ENCODE peak calls at places on chromosomes 1 and 21, in eight cellular contexts. R is CD8-positive, alpha-beta memory T cell; A is upper lobe of right lung; B is HCT116; H is Karpas-422; L is Panc1; Y is CD4-positive, CD25-positive, alpha-beta regulatory T cell; M is right cardiac atrium. C is an unnamed sample. For H3K4me1, the result is how much of the 10 kb centered on the place peaks cover.

GRCh38 chr1:245874942-245875580 is 632.0 kb downstream of the SMYD3 start:
- DNase-seq in R (no peak), H (no peak), Y (no peak), L (no peak), B (no peak), M (peak), A (peak), C (no peak)

GRCh38 chr1:151255381-151255780 is 847 bp downstream of the PSMD4 start:
- DNase-seq in R (no peak), H (peak), A (no peak), L (no peak), B (no peak), M (no peak), Y (no peak), C (peak)

GRCh38 chr1:220527279-220528048 is 472 bp upstream of the MARK1 start:
- DNase-seq in R (no peak), B (no peak), Y (no peak), H (no peak), M (peak), A (no peak), L (no peak), C (no peak)

GRCh38 chr1:86503477-86504129 is 34.9 kb downstream of the CLCA1 start:
- DNase-seq in L (no peak), Y (no peak), R (no peak), H (no peak), M (peak), B (no peak), A (peak), C (no peak)

GRCh38 chr1:78060857-78061563 is 15.2 kb downstream of the GIPC2 start:
- DNase-seq in M (no peak), A (no peak), Y (no peak), H (no peak), L (no peak), R (no peak), B (no peak), C (no peak)

GRCh38 chr1:26278835-26279597 is 870 bp upstream of the SH3BGRL3 start:
- DNase-seq in Y (no peak), A (no peak), M (peak), L (no peak), B (no peak), R (no peak), H (peak), C (no peak)

GRCh38 chr1:11738783-11739182 is 2.8 kb downstream of the AGTRAP start:
- DNase-seq in R (no peak), B (no peak), L (no peak), H (no peak), A (no peak), M (no peak), Y (no peak), C (no peak)

GRCh38 chr1:237012789-237013383 is 8.6 kb upstream of the MT1HL1 start:
- DNase-seq in Y (no peak), B (no peak), A (peak), M (peak), H (no peak), L (no peak), R (no peak), C (no peak)

GRCh38 chr1:229283183-229283611 is 12.3 kb downstream of the RAB4A start:
- DNase-seq in Y (no peak), R (no peak), L (no peak), B (no peak), A (no peak), M (no peak), H (no peak), C (no peak)

GRCh38 chr1:226212545-226212944 is 10.9 kb upstream of the MIXL1 start:
- DNase-seq in L (no peak), A (no peak), R (no peak), M (no peak), B (no peak), Y (no peak), H (no peak), C (no peak)

GRCh38 chr1:115112496-115113375 is 23.4 kb upstream of the TSPAN2 start:
- DNase-seq in Y (peak), B (peak), R (peak), H (peak), M (peak), L (no peak), A (peak), C (no peak)

GRCh38 chr21:28714795-28715464 is 277.7 kb downstream of the LTN1 start:
- DNase-seq in B (no peak), L (no peak), M (no peak), Y (no peak), A (no peak), H (no peak), R (no peak), C (no peak)

GRCh38 chr1:13812456-13813397 is 112.7 kb downstream of the PRDM2 start:
- DNase-seq in M (no peak), A (peak), R (no peak), B (peak), L (no peak), Y (no peak), H (no peak), C (no peak)

GRCh38 chr1:109796484-109797305 is 33.0 kb upstream of the EPS8L3 start:
- DNase-seq in R (no peak), H (no peak), Y (no peak), M (peak), B (no peak), A (no peak), L (no peak), C (no peak)

GRCh38 chr1:57133686-57134085 is 167.9 kb upstream of the C8B start:
- DNase-seq in M (no peak), A (no peak), B (no peak), L (no peak), R (no peak), H (no peak), Y (no peak), C (no peak)

GRCh38 chr21:46561448-46562095 is 43.3 kb downstream of the S100B start:
- DNase-seq in B (no peak), A (no peak), M (no peak), L (no peak), H (no peak), Y (no peak), R (no peak), C (no peak)

GRCh38 chr1:240099329-240099728 is 7.6 kb downstream of the FMN2 start:
- DNase-seq in M (no peak), R (no peak), L (no peak), H (no peak), A (no peak), Y (no peak), B (no peak), C (no peak)

GRCh38 chr1:41122851-41123518 is 101.5 kb upstream of the SLFNL1 start:
- DNase-seq in H (peak), A (no peak), L (peak), R (no peak), Y (no peak), M (no peak), B (peak), C (no peak)

GRCh38 chr1:61836649-61837048 is 94.4 kb downstream of the PATJ start:
- DNase-seq in L (no peak), M (no peak), H (no peak), Y (no peak), A (no peak), B (no peak), R (no peak), C (no peak)

GRCh38 chr1:44151332-44151731 is 9.9 kb upstream of the KLF18 start:
- DNase-seq in Y (no peak), R (no peak), H (no peak), B (no peak), A (no peak), M (no peak), L (no peak), C (no peak)

GRCh38 chr1:154574715-154575114 is 7.1 kb downstream of the CHRNB2 start:
- DNase-seq in B (no peak), Y (no peak), H (peak), R (no peak), M (no peak), L (no peak), A (no peak), C (peak)

GRCh38 chr1:179369751-179370341 is 4.1 kb downstream of the AXDND1 start:
- DNase-seq in R (peak), A (no peak), H (peak), M (no peak), B (peak), Y (peak), L (peak), C (peak)

GRCh38 chr21:25984538-25984937 is 186.0 kb downstream of the APP start:
- DNase-seq in A (no peak), B (no peak), M (no peak), Y (no peak), L (no peak), H (no peak), R (no peak), C (no peak)

GRCh38 chr1:43067856-43068751 is 104.0 kb downstream of the EBNA1BP2 start:
- DNase-seq in M (peak), Y (peak), H (no peak), B (no peak), L (no peak), R (peak), A (no peak), C (no peak)

GRCh38 chr21:44445413-44445812 is 9.9 kb upstream of the LRRC3 start:
- DNase-seq in Y (no peak), H (no peak), M (no peak), A (peak), B (no peak), L (no peak), R (no peak), C (no peak)

GRCh38 chr1:228284521-228284920 is 76.7 kb downstream of the OBSCN start:
- DNase-seq in A (peak), Y (no peak), H (no peak), B (no peak), M (no peak), R (no peak), L (no peak), C (no peak)

GRCh38 chr1:230861489-230861888 is 6.8 kb downstream of the C1orf198 start:
- DNase-seq in A (no peak), L (no peak), Y (no peak), M (no peak), B (no peak), H (no peak), R (no peak), C (no peak)

GRCh38 chr1:167369933-167370332 is 148.4 kb downstream of the CD247 start:
- DNase-seq in L (no peak), A (no peak), Y (no peak), R (no peak), H (no peak), M (no peak), B (no peak), C (no peak)

GRCh38 chr1:115251856-115252255 is 86.2 kb downstream of the NGF start:
- DNase-seq in M (no peak), B (no peak), H (no peak), A (no peak), L (no peak), Y (no peak), R (no peak), C (no peak)

GRCh38 chr1:177490786-177491185 is 320.0 kb downstream of the BRINP2 start:
- DNase-seq in B (no peak), A (no peak), R (no peak), H (no peak), M (no peak), L (no peak), Y (no peak), C (no peak)

GRCh38 chr1:91784191-91784590 is 101.8 kb downstream of the TGFBR3 start:
- DNase-seq in L (no peak), M (no peak), H (no peak), B (no peak), R (no peak), A (no peak), Y (no peak), C (no peak)

GRCh38 chr1:5399771-5400170 is 592.5 kb downstream of the NPHP4 start:
- DNase-seq in Y (no peak), A (no peak), H (no peak), M (no peak), B (no peak), R (no peak), L (no peak), C (no peak)

GRCh38 chr1:154878371-154879355 is 8.6 kb upstream of the KCNN3 start:
- DNase-seq in H (peak), R (peak), A (peak), B (peak), Y (peak), M (peak), L (peak), C (peak)

GRCh38 chr1:183922197-183922596 is 115.3 kb downstream of the COLGALT2 start:
- DNase-seq in R (no peak), H (no peak), L (no peak), A (no peak), M (no peak), B (no peak), Y (no peak), C (no peak)

GRCh38 chr1:226990133-226990716 is 50.1 kb downstream of the COQ8A start:
- DNase-seq in H (no peak), A (no peak), R (no peak), L (no peak), M (peak), B (no peak), Y (peak), C (no peak)

GRCh38 chr1:119859647-119860046 is 36.7 kb downstream of the ADAM30 start:
- DNase-seq in M (no peak), A (no peak), H (no peak), R (no peak), L (no peak), Y (no peak), B (peak), C (peak)

GRCh38 chr21:43362928-43363314 is 64.0 kb downstream of the SIK1 start:
- DNase-seq in B (no peak), L (no peak), M (peak), R (no peak), A (no peak), H (no peak), Y (no peak), C (no peak)

GRCh38 chr21:43361493-43362296 is 65.2 kb downstream of the SIK1 start:
- DNase-seq in A (no peak), Y (peak), H (peak), B (no peak), M (peak), L (no peak), R (peak), C (peak)

GRCh38 chr21:43361127-43361492 is 65.8 kb downstream of the SIK1 start:
- DNase-seq in R (no peak), L (no peak), M (peak), B (no peak), A (no peak), H (peak), Y (peak), C (peak)

GRCh38 chr21:43363506-43364260 is 63.2 kb downstream of the SIK1 start:
- DNase-seq in L (no peak), Y (no peak), A (no peak), M (peak), R (no peak), H (no peak), B (no peak), C (no peak)

DNA sequence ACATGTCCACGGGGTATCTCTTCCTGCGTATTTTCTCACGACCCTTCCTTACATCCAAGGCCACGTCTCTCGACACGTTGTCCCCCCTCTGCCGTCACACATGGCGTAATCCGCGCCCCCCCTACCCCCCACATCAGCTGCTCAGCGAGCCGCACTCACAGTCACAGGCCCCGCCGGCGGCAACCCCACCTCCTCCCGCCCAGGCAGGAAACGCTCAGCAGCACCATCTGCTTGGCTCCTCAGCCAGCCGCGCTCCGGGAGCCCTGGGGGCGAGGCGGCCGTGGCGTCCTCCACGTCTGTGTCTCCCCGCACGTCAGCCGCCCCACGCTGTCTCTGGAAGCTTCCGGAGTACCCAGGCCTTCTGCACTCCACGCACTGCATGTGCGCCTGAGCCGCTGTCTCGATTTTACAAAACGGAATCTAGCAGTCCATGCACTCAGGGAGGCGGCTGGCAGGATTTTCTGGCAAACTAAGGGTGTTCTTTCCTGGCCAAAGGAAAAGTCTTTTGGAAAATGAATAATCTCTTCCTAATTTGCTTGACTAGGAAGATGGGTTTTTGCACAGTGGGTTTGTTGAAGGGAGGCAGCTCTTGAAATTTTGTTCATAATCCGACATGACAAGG is 64.5 kb downstream of the SIK1 start:
- DNase-seq in H (peak), B (no peak), L (no peak), R (peak), Y (peak), A (peak), M (peak), C (peak)
- H3K27ac ChIP-seq in H (peak), B (no peak), L (no peak), R (peak), Y (peak), A (peak), M (peak), C (peak)

GRCh38 chr1:150076985-150077384 is 9.4 kb downstream of the VPS45 start:
- DNase-seq in L (no peak), M (no peak), A (no peak), R (no peak), Y (no peak), H (no peak), B (no peak), C (no peak)

GRCh38 chr1:150073516-150073915 is 5.9 kb downstream of the VPS45 start:
- DNase-seq in H (no peak), B (no peak), R (no peak), A (no peak), Y (no peak), M (no peak), L (no peak), C (no peak)

GRCh38 chr1:150076066-150076465 is 8.5 kb downstream of the VPS45 start:
- DNase-seq in M (no peak), L (no peak), B (no peak), A (no peak), R (no peak), H (no peak), Y (peak), C (no peak)

GRCh38 chr1:150069923-150070322 is 2.3 kb downstream of the VPS45 start:
- DNase-seq in R (no peak), L (no peak), A (no peak), Y (no peak), M (no peak), B (no peak), H (no peak), C (no peak)

GRCh38 chr1:150072959-150073358 is 5.4 kb downstream of the VPS45 start:
- DNase-seq in L (no peak), H (peak), M (no peak), R (no peak), B (peak), Y (peak), A (no peak), C (peak)
- H3K4me1 ChIP-seq in L (under half), H (under half), M (under half), R (under half), B (under half), Y (under half), A (under half), C (under half)

GRCh38 chr1:52057245-52057644 is 1.1 kb downstream of the BTF3L4 start:
- DNase-seq in Y (no peak), R (no peak), L (no peak), H (no peak), B (no peak), A (no peak), M (no peak), C (no peak)

GRCh38 chr1:52056110-52056936 is at the start of gene BTF3L4:
- DNase-seq in R (peak), L (peak), A (peak), Y (peak), H (peak), B (peak), M (peak), C (peak)

GRCh38 chr1:52056937-52057231 is 789 bp downstream of the BTF3L4 start:
- DNase-seq in A (no peak), Y (no peak), H (no peak), R (no peak), B (no peak), L (no peak), M (no peak), C (no peak)

GRCh38 chr1:52059326-52059725 is 3.2 kb downstream of the BTF3L4 start:
- DNase-seq in Y (no peak), R (no peak), A (no peak), H (no peak), M (no peak), L (no peak), B (no peak), C (no peak)

DNA sequence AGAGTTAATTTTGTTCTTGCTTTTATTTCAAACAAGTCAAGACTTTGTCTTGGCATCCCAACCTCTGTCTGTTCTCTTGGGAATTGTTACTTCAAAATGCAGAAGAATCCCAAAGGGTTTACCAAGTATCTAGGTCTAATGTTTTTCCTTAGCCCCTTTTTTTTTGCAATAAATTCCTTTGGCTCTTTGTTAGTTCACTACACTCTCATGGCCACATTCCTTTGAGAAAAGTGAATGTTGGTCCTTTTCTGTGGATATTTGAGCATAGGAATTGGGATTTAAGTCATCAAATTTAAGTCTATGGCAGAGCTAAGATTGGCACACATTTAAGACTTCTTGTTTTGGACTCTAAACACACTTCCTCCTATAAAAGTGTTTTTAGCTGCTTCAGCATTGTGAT is 1.8 kb downstream of the BTF3L4 start:
- DNase-seq in M (no peak), Y (no peak), B (no peak), H (no peak), L (no peak), A (no peak), R (no peak), C (no peak)
- H3K27ac ChIP-seq in M (no peak), Y (no peak), B (no peak), H (peak), L (peak), A (no peak), R (no peak), C (no peak)

DNA sequence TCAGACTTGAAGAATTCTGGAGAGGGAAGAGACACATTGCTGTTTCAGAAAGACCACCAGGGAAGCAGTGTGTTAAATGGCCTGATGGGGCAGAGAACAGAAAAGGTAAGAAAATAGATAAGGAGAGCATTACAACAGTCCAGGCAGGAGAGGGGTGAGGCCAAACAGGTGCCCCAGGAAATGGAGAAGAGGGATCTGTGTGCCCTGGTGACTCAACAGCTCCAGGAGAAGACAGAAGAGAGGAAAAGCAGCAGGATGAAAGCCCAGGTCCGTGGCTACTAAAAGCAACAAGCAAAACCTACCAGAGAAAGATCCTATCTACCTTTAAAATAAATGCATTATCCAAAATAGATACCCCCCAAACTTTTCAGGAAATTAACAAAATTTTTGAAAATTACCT is 9.2 kb downstream of the TP53BP2 start:
- DNase-seq in R (no peak), M (no peak), H (no peak), B (no peak), Y (no peak), L (no peak), A (no peak), C (no peak)
- H3K4me1 ChIP-seq in R (half or more), M (under half), H (under half), B (under half), Y (half or more), L (half or more), A (half or more), C (under half)

DNA sequence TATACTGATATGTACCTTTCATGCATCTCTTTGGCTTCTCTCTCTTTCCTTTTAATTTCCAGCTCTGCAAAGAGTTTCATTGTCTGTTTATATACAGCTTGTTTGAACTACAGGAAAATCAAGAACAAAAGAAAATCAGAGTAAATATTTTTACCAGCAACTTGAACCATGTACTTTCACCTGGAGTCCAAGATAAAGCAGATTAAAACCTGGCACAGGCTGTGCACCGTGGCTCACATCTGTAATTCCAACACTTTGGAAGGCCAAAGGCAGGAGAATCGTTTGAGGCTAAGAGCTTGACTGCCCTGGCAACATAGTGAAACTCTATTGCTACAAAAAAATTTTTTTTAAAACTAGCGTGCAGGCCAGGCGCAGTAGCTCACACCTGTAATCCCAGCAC is 27.6 kb downstream of the DNAJC8 start:
- DNase-seq in L (no peak), A (no peak), M (no peak), Y (no peak), H (no peak), R (no peak), B (no peak), C (no peak)
- H3K27ac ChIP-seq in L (no peak), A (no peak), M (no peak), Y (no peak), H (no peak), R (no peak), B (no peak), C (no peak)

C was measured in MM.1S.